ENCODE peak calls at places on chromosomes 13 and 19, in four cellular contexts. One of them, this sample, is unnamed.

GRCh38 chr19:8127311-8127710 is 22.1 kb downstream of the FBN3 start:
- DNase-seq in A549: no peak
- DNase-seq in K562: no peak
- DNase-seq in H1: no peak
- DNase-seq in this sample: no peak

GRCh38 chr13:44810067-44810840 is 179.0 kb downstream of the NUFIP1 start:
- DNase-seq in K562: no peak
- DNase-seq in A549: no peak
- DNase-seq in H1: no peak
- DNase-seq in this sample: no peak

GRCh38 chr13:67440240-67440639 is 210.1 kb upstream of the PCDH9 start:
- DNase-seq in K562: no peak
- DNase-seq in H1: no peak
- DNase-seq in A549: no peak
- DNase-seq in this sample: no peak

GRCh38 chr19:55552206-55552605 is 6.9 kb upstream of the SBK3 start:
- DNase-seq in H1: no peak
- DNase-seq in A549: no peak
- DNase-seq in K562: no peak
- DNase-seq in this sample: no peak

GRCh38 chr13:35293579-35293978 is 182.9 kb downstream of the MAB21L1 start:
- DNase-seq in H1: no peak
- DNase-seq in K562: no peak
- DNase-seq in A549: no peak
- DNase-seq in this sample: no peak

GRCh38 chr13:97257800-97258799 is 36.0 kb downstream of the MBNL2 start:
- DNase-seq in A549: peak; percentile 85
- DNase-seq in H1: no peak
- DNase-seq in K562: peak; percentile 81
- DNase-seq in this sample: peak; percentile 87

GRCh38 chr19:34096020-34096915 is 76.0 kb upstream of the LSM14A start:
- DNase-seq in H1: no peak
- DNase-seq in K562: peak; percentile 65
- DNase-seq in A549: peak; percentile 78
- DNase-seq in this sample: peak; percentile 41

GRCh38 chr13:94061316-94061715 is 418.2 kb downstream of the DCT start:
- DNase-seq in K562: no peak
- DNase-seq in H1: no peak
- DNase-seq in A549: no peak
- DNase-seq in this sample: no peak

GRCh38 chr13:36919206-36919832 is 719 bp downstream of the SMAD9 start:
- DNase-seq in H1: no peak
- DNase-seq in A549: no peak
- DNase-seq in K562: no peak
- DNase-seq in this sample: peak; percentile 83

GRCh38 chr19:55546822-55547614 is 1.7 kb upstream of the SBK3 start:
- DNase-seq in K562: peak; percentile 80
- DNase-seq in H1: no peak
- DNase-seq in A549: no peak
- DNase-seq in this sample: peak; percentile 35

GRCh38 chr13:23618341-23618740 is 48.1 kb downstream of the TNFRSF19 start:
- DNase-seq in K562: no peak
- DNase-seq in H1: no peak
- DNase-seq in A549: peak; percentile 21
- DNase-seq in this sample: no peak

GRCh38 chr19:3343619-3344502 is 22.5 kb upstream of the NFIC start:
- DNase-seq in H1: no peak
- DNase-seq in A549: peak; percentile 93
- DNase-seq in K562: peak; percentile 69
- DNase-seq in this sample: peak; percentile 86

GRCh38 chr13:44272692-44273091 is 100.9 kb upstream of the SERP2 start:
- DNase-seq in A549: no peak
- DNase-seq in K562: peak; percentile 13
- DNase-seq in H1: no peak
- DNase-seq in this sample: no peak

GRCh38 chr13:88751994-88752393 is 1080.8 kb downstream of the SLITRK5 start:
- DNase-seq in A549: no peak
- DNase-seq in K562: no peak
- DNase-seq in H1: no peak
- DNase-seq in this sample: no peak

GRCh38 chr13:80121038-80121437 is 219.9 kb downstream of the SPRY2 start:
- DNase-seq in A549: no peak
- DNase-seq in K562: no peak
- DNase-seq in H1: no peak
- DNase-seq in this sample: no peak

GRCh38 chr13:75724742-75725504 is 88.8 kb downstream of the LMO7 start:
- DNase-seq in A549: no peak
- DNase-seq in H1: no peak
- DNase-seq in K562: no peak
- DNase-seq in this sample: no peak

GRCh38 chr19:45952691-45953505 is 20.8 kb downstream of the NOVA2 start:
- DNase-seq in K562: peak; percentile 79
- DNase-seq in A549: peak; percentile 93
- DNase-seq in H1: peak; percentile 81
- DNase-seq in this sample: no peak

GRCh38 chr13:80196756-80197155 is 144.2 kb downstream of the SPRY2 start:
- DNase-seq in H1: no peak
- DNase-seq in K562: no peak
- DNase-seq in A549: no peak
- DNase-seq in this sample: no peak

GRCh38 chr19:40778865-40779284 is 828 bp downstream of the RAB4B start:
- DNase-seq in A549: peak; percentile 69
- DNase-seq in H1: no peak
- DNase-seq in K562: peak; percentile 51
- DNase-seq in this sample: peak; percentile 51

GRCh38 chr13:102569488-102569887 is 27.3 kb upstream of the TPP2 start:
- DNase-seq in A549: no peak
- DNase-seq in H1: no peak
- DNase-seq in K562: no peak
- DNase-seq in this sample: no peak

GRCh38 chr13:96836733-96837132 is 157.5 kb downstream of the OXGR1 start:
- DNase-seq in A549: no peak
- DNase-seq in K562: no peak
- DNase-seq in H1: no peak
- DNase-seq in this sample: no peak

GRCh38 chr13:93249259-93249917 is 22.8 kb downstream of the GPC6 start:
- DNase-seq in K562: peak; percentile 52
- DNase-seq in H1: no peak
- DNase-seq in A549: no peak
- DNase-seq in this sample: peak; percentile 90

GRCh38 chr13:50911937-50912624 is 2.5 kb downstream of the RNASEH2B start:
- DNase-seq in K562: peak; percentile 91
- DNase-seq in H1: peak; percentile 79
- DNase-seq in A549: peak; percentile 58
- DNase-seq in this sample: peak; percentile 68
- TF ChIP-seq PHF8 in K562: no peak
- TF ChIP-seq PHF8 in H1: no peak
- TF ChIP-seq PHF8 in A549: no peak
- TF ChIP-seq PHF8 in this sample: no peak

GRCh38 chr19:5925830-5926459 is 11.9 kb downstream of the CAPS start:
- DNase-seq in K562: no peak
- DNase-seq in H1: no peak
- DNase-seq in A549: no peak
- DNase-seq in this sample: no peak

GRCh38 chr19:5929179-5929578 is 15.1 kb downstream of the CAPS start:
- DNase-seq in H1: no peak
- DNase-seq in A549: no peak
- DNase-seq in K562: no peak
- DNase-seq in this sample: no peak

GRCh38 chr19:5929646-5930045 is 15.6 kb downstream of the CAPS start:
- DNase-seq in A549: no peak
- DNase-seq in K562: no peak
- DNase-seq in H1: no peak
- DNase-seq in this sample: no peak

GRCh38 chr19:5927439-5927821 is 13.4 kb downstream of the CAPS start:
- DNase-seq in A549: no peak
- DNase-seq in H1: no peak
- DNase-seq in K562: no peak
- DNase-seq in this sample: no peak

DNA sequence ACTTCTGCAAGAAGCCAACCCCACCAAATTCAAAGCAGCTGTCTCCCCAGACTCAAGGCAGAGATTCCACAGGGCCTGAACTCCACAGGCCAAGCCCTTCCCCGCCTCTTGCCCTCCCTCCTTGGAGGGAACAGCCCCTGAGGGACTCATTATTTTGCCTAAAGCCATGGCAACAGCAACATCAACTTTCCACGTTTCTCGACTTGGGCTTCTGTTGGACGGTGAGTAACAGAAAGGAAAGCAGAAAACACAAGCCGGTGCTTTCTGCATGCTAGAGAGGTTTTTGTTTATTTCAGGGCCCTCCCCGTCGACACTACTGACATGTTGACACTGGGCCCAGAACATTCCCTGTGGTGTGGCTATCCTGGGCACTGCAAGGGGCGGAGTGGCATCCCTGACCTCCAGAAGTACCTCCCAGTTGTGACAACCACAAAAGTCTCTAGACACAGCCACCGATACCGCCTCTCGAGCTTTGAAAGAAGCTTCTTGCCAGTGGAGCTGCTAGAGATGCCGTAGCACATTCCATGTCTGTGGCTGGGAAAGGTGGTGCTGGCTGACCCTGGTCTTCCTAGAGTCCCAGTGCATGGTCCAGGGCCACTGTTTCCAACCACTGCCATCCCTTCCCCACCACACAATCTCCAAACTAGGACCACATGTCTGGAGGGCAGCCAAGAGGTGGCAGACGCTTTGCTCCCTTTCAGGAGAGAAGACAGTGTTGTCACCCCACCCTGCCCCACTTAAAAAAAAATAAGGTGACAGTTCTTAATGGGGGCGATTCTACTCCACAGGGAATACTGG is 12.8 kb downstream of the CAPS start:
- DNase-seq in H1: no peak
- DNase-seq in A549: no peak
- DNase-seq in K562: no peak
- DNase-seq in this sample: no peak
- TF ChIP-seq PHF8 in H1: no peak
- TF ChIP-seq PHF8 in A549: no peak
- TF ChIP-seq PHF8 in K562: no peak
- TF ChIP-seq PHF8 in this sample: no peak

DNA sequence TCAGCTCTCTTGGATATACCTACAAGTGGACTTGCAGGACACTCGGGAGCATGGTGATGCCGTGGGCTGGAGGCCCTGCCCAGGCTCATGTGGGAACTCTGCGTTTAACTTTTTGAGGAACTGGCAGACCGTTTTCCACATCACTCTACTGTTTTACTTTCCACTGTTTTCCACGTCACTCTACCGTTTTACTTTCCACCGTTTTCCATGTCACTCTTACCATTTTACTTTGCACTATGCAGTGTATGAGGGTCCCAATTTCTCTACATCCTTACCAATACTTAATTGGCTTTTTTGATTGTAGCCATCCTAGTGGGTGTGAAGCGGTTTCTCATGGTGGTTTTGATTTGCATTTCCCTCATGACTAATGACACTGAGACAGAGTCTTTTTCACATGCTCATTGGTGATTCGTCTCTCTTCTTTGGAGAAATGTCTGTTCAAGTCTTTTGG is 40.5 kb downstream of the GATAD2A start:
- DNase-seq in A549: no peak
- DNase-seq in H1: no peak
- DNase-seq in K562: no peak
- DNase-seq in this sample: no peak
- TF ChIP-seq PHF8 in A549: no peak
- TF ChIP-seq PHF8 in H1: no peak
- TF ChIP-seq PHF8 in K562: no peak
- TF ChIP-seq PHF8 in this sample: no peak

GRCh38 chr13:24923305-24923640 is 159.3 kb downstream of the RNF17 start:
- DNase-seq in H1: no peak
- DNase-seq in K562: peak; percentile 43
- DNase-seq in A549: peak; percentile 4
- DNase-seq in this sample: no peak
- TF ChIP-seq PHF8 in H1: no peak
- TF ChIP-seq PHF8 in K562: no peak
- TF ChIP-seq PHF8 in A549: peak; percentile 13
- TF ChIP-seq PHF8 in this sample: no peak

DNA sequence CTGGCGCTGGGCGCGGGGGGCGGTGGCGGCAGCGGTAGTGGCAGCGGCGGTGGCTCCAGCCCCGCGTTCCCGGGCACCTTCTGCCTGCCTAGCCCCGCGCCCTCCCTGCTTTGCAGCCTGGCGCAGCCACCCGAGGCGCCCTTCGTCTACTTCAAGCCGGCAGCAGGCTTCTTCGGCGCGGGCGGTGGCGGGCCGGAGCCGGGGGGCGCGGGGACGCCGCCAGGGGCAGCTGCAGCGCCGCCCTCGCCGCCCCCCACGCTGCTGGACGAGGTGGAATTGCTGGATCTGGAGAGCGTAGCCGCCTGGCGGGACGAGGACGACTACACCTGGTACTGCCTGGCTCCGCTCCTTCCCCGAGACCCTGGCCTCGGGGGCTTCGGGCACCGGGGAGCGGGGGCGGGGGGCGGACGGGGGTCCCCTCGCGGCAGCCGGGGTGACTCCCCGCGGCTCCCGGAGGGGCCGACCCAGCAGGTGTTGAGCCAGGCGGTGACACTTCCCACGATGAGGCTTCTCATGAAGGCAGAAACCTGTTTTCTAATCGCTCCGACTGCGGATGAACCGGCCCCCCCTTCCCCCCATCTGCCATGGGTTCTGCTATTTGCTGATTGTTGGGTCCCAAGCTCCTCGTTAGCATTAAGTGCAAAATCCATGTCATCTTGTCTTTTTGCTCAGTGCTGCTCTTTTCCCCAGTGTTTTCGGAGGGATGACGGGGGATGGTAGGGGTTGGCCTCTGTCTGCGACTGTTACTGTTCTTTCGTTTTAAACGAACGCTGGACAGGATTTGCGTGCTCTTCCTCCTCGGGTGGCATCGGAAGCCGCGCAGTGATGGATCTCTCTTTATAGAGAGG is 948 bp downstream of the SLAIN1 start:
- DNase-seq in K562: no peak
- DNase-seq in A549: no peak
- DNase-seq in H1: no peak
- DNase-seq in this sample: no peak
- TF ChIP-seq PHF8 in K562: no peak
- TF ChIP-seq PHF8 in A549: no peak
- TF ChIP-seq PHF8 in H1: no peak
- TF ChIP-seq PHF8 in this sample: no peak

DNA sequence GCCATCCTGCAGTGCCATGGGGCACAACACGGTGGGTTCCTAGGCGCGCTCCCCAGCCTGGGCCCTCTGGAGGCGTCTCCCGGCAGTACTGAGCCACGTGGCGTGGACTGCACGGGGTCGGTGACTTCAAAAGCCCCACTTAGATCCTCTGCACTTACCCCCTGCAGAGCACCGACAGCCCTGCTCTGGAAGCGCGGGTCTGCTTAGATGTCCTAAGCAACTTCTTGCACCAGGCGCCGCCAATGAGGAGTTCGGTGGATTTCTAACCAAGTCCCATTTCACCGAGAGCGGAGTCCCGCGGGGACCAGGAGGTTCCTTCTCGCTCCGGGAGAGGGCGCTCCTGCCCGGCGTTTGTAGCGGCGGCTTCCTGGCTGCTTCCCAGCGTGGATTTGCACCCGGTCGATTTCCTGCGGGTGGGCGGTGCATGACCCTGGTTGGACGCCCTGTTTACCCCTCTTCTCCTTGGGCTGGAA is 25.2 kb upstream of the ZNF845 start:
- DNase-seq in H1: peak; percentile 56
- DNase-seq in K562: peak; percentile 23
- DNase-seq in A549: no peak
- DNase-seq in this sample: no peak
- TF ChIP-seq PHF8 in H1: no peak
- TF ChIP-seq PHF8 in K562: no peak
- TF ChIP-seq PHF8 in A549: no peak
- TF ChIP-seq PHF8 in this sample: no peak

This sample was measured in HepG2.